ENCODE peak calls at places on chromosomes 13 and 19, in nine cellular contexts. Z, V, N, K, H, L, D, E and A are unnamed samples.

GRCh38 chr19:49403404-49404187 is 15.5 kb downstream of the KASH5 start:
- DNase-seq in Z (no peak), V (no peak), N (peak; percentile 99), K (no peak), H (no peak), L (no peak), D (no peak), E (peak; percentile 58), A (no peak)

GRCh38 chr19:14495678-14496028 is 274 bp downstream of the GIPC1 start:
- DNase-seq in Z (no peak), V (no peak), N (no peak), K (peak; percentile 41), H (no peak), L (no peak), D (no peak), E (no peak), A (no peak)

GRCh38 chr13:53321301-53321700 is 292.7 kb downstream of the OLFM4 start:
- DNase-seq in Z (no peak), V (no peak), N (no peak), K (no peak), H (no peak), L (no peak), D (no peak), E (no peak), A (no peak)

GRCh38 chr13:41061914-41062837 is 867 bp downstream of the WBP4 start:
- DNase-seq in Z (no peak), V (no peak), N (peak; percentile 63), K (no peak), H (peak; percentile 30), L (no peak), D (no peak), E (no peak), A (no peak)

GRCh38 chr19:15014579-15014978 is 34.7 kb upstream of the CASP14 start:
- DNase-seq in Z (no peak), V (no peak), N (no peak), K (no peak), H (no peak), L (no peak), D (no peak), E (no peak), A (no peak)

GRCh38 chr19:33175886-33176669 is 18.1 kb upstream of the LRP3 start:
- DNase-seq in Z (peak; percentile 70), V (no peak), N (peak; percentile 63), K (no peak), H (no peak), L (peak; percentile 50), D (no peak), E (peak; percentile 31), A (peak; percentile 38)

GRCh38 chr19:4361152-4362037 is 18.0 kb downstream of the MPND start:
- DNase-seq in Z (no peak), V (no peak), N (peak; percentile 41), K (no peak), H (no peak), L (no peak), D (no peak), E (no peak), A (no peak)

GRCh38 chr13:87129602-87130300 is 541.4 kb upstream of the SLITRK5 start:
- DNase-seq in Z (no peak), V (no peak), N (no peak), K (no peak), H (no peak), L (no peak), D (no peak), E (no peak), A (no peak)

GRCh38 chr13:95411641-95412040 is 110.4 kb upstream of the ABCC4 start:
- DNase-seq in Z (no peak), V (no peak), N (no peak), K (no peak), H (no peak), L (no peak), D (no peak), E (no peak), A (no peak)

GRCh38 chr13:77779461-77780272 is 82.2 kb downstream of the SLAIN1 start:
- DNase-seq in Z (peak; percentile 44), V (no peak), N (peak; percentile 52), K (peak; percentile 26), H (peak; percentile 46), L (peak; percentile 77), D (no peak), E (no peak), A (peak; percentile 25)

GRCh38 chr13:109479991-109480696 is 306.2 kb downstream of the IRS2 start:
- DNase-seq in Z (peak; percentile 42), V (no peak), N (no peak), K (no peak), H (peak; percentile 28), L (no peak), D (no peak), E (no peak), A (no peak)

GRCh38 chr13:73800011-73800410 is 334.2 kb downstream of the KLF12 start:
- DNase-seq in Z (no peak), V (no peak), N (no peak), K (no peak), H (no peak), L (no peak), D (no peak), E (no peak), A (no peak)

GRCh38 chr19:49889687-49890348 is 6.9 kb downstream of the IL4I1 start:
- DNase-seq in Z (peak; percentile 94), V (peak; percentile 69), N (peak; percentile 86), K (peak; percentile 66), H (peak; percentile 64), L (peak; percentile 89), D (peak; percentile 91), E (peak; percentile 82), A (peak; percentile 78)

GRCh38 chr19:1364070-1364719 is 19.5 kb upstream of the NDUFS7 start:
- DNase-seq in Z (no peak), V (no peak), N (no peak), K (no peak), H (no peak), L (peak; percentile 35), D (peak; percentile 7), E (no peak), A (peak; percentile 49)

GRCh38 chr13:49497272-49497671 is 1.5 kb downstream of the PHF11 start:
- DNase-seq in Z (no peak), V (no peak), N (no peak), K (no peak), H (no peak), L (no peak), D (no peak), E (no peak), A (no peak)

GRCh38 chr13:77857810-77858209 is 60.8 kb downstream of the EDNRB start:
- DNase-seq in Z (no peak), V (no peak), N (no peak), K (no peak), H (no peak), L (no peak), D (no peak), E (no peak), A (no peak)

GRCh38 chr19:31534231-31534630 is 185.0 kb upstream of the TSHZ3 start:
- DNase-seq in Z (no peak), V (no peak), N (no peak), K (no peak), H (no peak), L (no peak), D (no peak), E (no peak), A (no peak)

GRCh38 chr19:30742539-30742938 is 370.4 kb downstream of the ZNF536 start:
- DNase-seq in Z (no peak), V (no peak), N (no peak), K (no peak), H (no peak), L (no peak), D (no peak), E (peak; percentile 31), A (no peak)

GRCh38 chr13:111122056-111122455 is 6.9 kb downstream of the ARHGEF7 start:
- DNase-seq in Z (no peak), V (no peak), N (peak; percentile 47), K (no peak), H (no peak), L (no peak), D (no peak), E (peak; percentile 63), A (no peak)

GRCh38 chr13:27354379-27354778 is 70.0 kb upstream of the GTF3A start:
- DNase-seq in Z (no peak), V (no peak), N (no peak), K (no peak), H (no peak), L (no peak), D (no peak), E (no peak), A (no peak)

GRCh38 chr19:16661480-16662034 is 618 bp downstream of the TMEM38A start:
- DNase-seq in Z (peak; percentile 14), V (no peak), N (peak; percentile 59), K (peak; percentile 38), H (no peak), L (peak; percentile 15), D (peak; percentile 77), E (peak; percentile 51), A (no peak)

GRCh38 chr13:44237276-44237767 is 136.3 kb upstream of the SERP2 start:
- DNase-seq in Z (no peak), V (peak; percentile 13), N (peak; percentile 6), K (no peak), H (no peak), L (peak; percentile 2), D (no peak), E (no peak), A (no peak)

GRCh38 chr19:48487944-48488343 is 18.8 kb downstream of the CYTH2 start:
- DNase-seq in Z (no peak), V (no peak), N (no peak), K (peak; percentile 84), H (peak; percentile 93), L (no peak), D (peak; percentile 48), E (no peak), A (no peak)

GRCh38 chr19:40621966-40622772 is 21.0 kb downstream of the LTBP4 start:
- DNase-seq in Z (no peak), V (no peak), N (no peak), K (no peak), H (no peak), L (no peak), D (no peak), E (no peak), A (no peak)